ENCODE peak calls at places on chromosomes 16 and 17, in ten cellular contexts. X, I, J, Q, V, F, U, C, E and G are unnamed samples.

GRCh38 chr16:27245276-27246231 is 23.0 kb downstream of the NSMCE1 start:
- DNase-seq in X (no peak), I (no peak), J (no peak), Q (no peak), V (no peak), F (no peak), U (no peak), C (no peak), E (no peak), G (no peak)

GRCh38 chr17:42248351-42249179 is 27.6 kb downstream of the STAT5B start:
- DNase-seq in X (peak; percentile 81), I (peak; percentile 75), J (peak; percentile 63), Q (no peak), V (peak; percentile 96), F (peak; percentile 57), U (peak; percentile 72), C (peak; percentile 35), E (peak; percentile 18), G (peak; percentile 88)

GRCh38 chr16:79639576-79640311 is 39.2 kb upstream of the MAF start:
- DNase-seq in X (peak; percentile 40), I (no peak), J (no peak), Q (peak; percentile 4), V (no peak), F (no peak), U (peak; percentile 33), C (no peak), E (no peak), G (no peak)

GRCh38 chr16:29804455-29805231 is 1.7 kb upstream of the MAZ start:
- DNase-seq in X (peak; percentile 39), I (no peak), J (no peak), Q (peak; percentile 5), V (peak; percentile 32), F (no peak), U (peak; percentile 45), C (no peak), E (peak; percentile 40), G (no peak)

GRCh38 chr17:68599091-68599872 is 1.9 kb downstream of the FAM20A start:
- DNase-seq in X (no peak), I (no peak), J (no peak), Q (no peak), V (no peak), F (no peak), U (no peak), C (no peak), E (no peak), G (no peak)

GRCh38 chr17:17935321-17936271 is 36.6 kb downstream of the TOM1L2 start:
- DNase-seq in X (no peak), I (no peak), J (no peak), Q (no peak), V (no peak), F (no peak), U (no peak), C (no peak), E (peak; percentile 86), G (no peak)

GRCh38 chr16:75256059-75256870 is 4.8 kb upstream of the BCAR1 start:
- DNase-seq in X (peak; percentile 28), I (no peak), J (no peak), Q (no peak), V (no peak), F (no peak), U (no peak), C (no peak), E (peak; percentile 85), G (no peak)

GRCh38 chr17:40316571-40317344 is 7.8 kb downstream of the RARA start:
- DNase-seq in X (peak; percentile 45), I (no peak), J (no peak), Q (no peak), V (no peak), F (no peak), U (peak; percentile 56), C (no peak), E (peak; percentile 85), G (no peak)

GRCh38 chr16:88810166-88810867 is 1.4 kb downstream of the APRT start:
- DNase-seq in X (no peak), I (no peak), J (no peak), Q (no peak), V (no peak), F (no peak), U (no peak), C (peak; percentile 46), E (peak; percentile 71), G (no peak)

GRCh38 chr16:35908942-35909341 is 2449.5 kb downstream of the TP53TG3F start:
- DNase-seq in X (no peak), I (no peak), J (no peak), Q (no peak), V (no peak), F (no peak), U (no peak), C (no peak), E (peak; percentile 1), G (no peak)

GRCh38 chr16:12120331-12120981 is 143.9 kb downstream of the SNX29 start:
- DNase-seq in X (no peak), I (no peak), J (no peak), Q (peak; percentile 73), V (no peak), F (no peak), U (no peak), C (no peak), E (no peak), G (no peak)

GRCh38 chr17:77356690-77357201 is 216.0 kb downstream of the SEC14L1 start:
- DNase-seq in X (peak; percentile 22), I (no peak), J (no peak), Q (no peak), V (no peak), F (no peak), U (no peak), C (no peak), E (no peak), G (no peak)

GRCh38 chr17:80455328-80455710 is 21.1 kb downstream of the NPTX1 start:
- DNase-seq in X (peak; percentile 48), I (peak; percentile 16), J (no peak), Q (no peak), V (no peak), F (peak; percentile 22), U (no peak), C (peak; percentile 40), E (peak; percentile 84), G (no peak)